ENCODE peak calls at places on chromosome 11, in four cellular contexts. H, C, F and D are unnamed samples. For H3K4me1, the result is how much of the 10 kb centered on the place peaks cover.

GRCh38 chr11:124233376-124233775 is 7.5 kb upstream of the OR8G1 start:
- DNase-seq in C (no peak), H (no peak), F (no peak), D (no peak)

GRCh38 chr11:85423331-85423730 is 203.8 kb downstream of the DLG2 start:
- DNase-seq in C (peak), F (no peak), H (peak), D (no peak)

GRCh38 chr11:60924110-60924905 is at the start of gene TMEM132A:
- DNase-seq in F (no peak), H (peak), C (peak), D (peak)

GRCh38 chr11:121580154-121580553 is 127.4 kb upstream of the SORL1-AS1 start:
- DNase-seq in C (no peak), F (no peak), H (no peak), D (no peak)

GRCh38 chr11:9094420-9094819 is 3.0 kb upstream of the SCUBE2 start:
- DNase-seq in F (no peak), C (no peak), H (no peak), D (no peak)

GRCh38 chr11:48111941-48112340 is 104.7 kb upstream of the OR4B1 start:
- DNase-seq in C (no peak), H (no peak), F (no peak), D (no peak)

GRCh38 chr11:10674440-10674855 is 19.1 kb downstream of the IRAG1 start:
- DNase-seq in C (no peak), H (no peak), F (peak), D (peak)

GRCh38 chr11:4881188-4881587 is 512 bp upstream of the OR51T1 start:
- DNase-seq in H (no peak), C (no peak), F (no peak), D (no peak)

GRCh38 chr11:24496728-24497396 is at the start of gene LUZP2:
- DNase-seq in F (peak), C (peak), H (no peak), D (peak)

GRCh38 chr11:65380460-65381126 is 1.9 kb downstream of the SLC25A45 start:
- DNase-seq in C (peak), F (no peak), H (peak), D (peak)

GRCh38 chr11:77379253-77379652 is 77.8 kb upstream of the GDPD4 start:
- DNase-seq in C (no peak), H (no peak), F (no peak), D (no peak)

GRCh38 chr11:6992026-6992425 is 28.1 kb downstream of the ZNF214 start:
- DNase-seq in H (no peak), C (no peak), F (no peak), D (no peak)

GRCh38 chr11:68193018-68193417 is 20.1 kb downstream of the KMT5B start:
- DNase-seq in F (no peak), H (no peak), C (no peak), D (no peak)

GRCh38 chr11:108170191-108170590 is 48.8 kb downstream of the ACAT1 start:
- DNase-seq in F (no peak), H (no peak), C (no peak), D (no peak)

GRCh38 chr11:123718075-123718868 is 23.2 kb downstream of the ZNF202 start:
- DNase-seq in F (no peak), C (no peak), H (no peak), D (no peak)

GRCh38 chr11:16604784-16605439 is 133.5 kb upstream of the C11orf58 start:
- DNase-seq in H (peak), C (peak), F (peak), D (peak)

GRCh38 chr11:32081129-32081641 is 9.7 kb upstream of the RCN1 start:
- DNase-seq in F (no peak), C (no peak), H (no peak), D (no peak)

GRCh38 chr11:8796926-8797325 is 114.1 kb upstream of the AKIP1 start:
- DNase-seq in F (no peak), C (no peak), H (no peak), D (no peak)

GRCh38 chr11:61529537-61530225 is 21.1 kb downstream of the LRRC10B start:
- DNase-seq in F (no peak), H (no peak), C (no peak), D (peak)

GRCh38 chr11:63534895-63535461 is 1.6 kb upstream of the PLAAT4 start:
- DNase-seq in H (no peak), F (no peak), C (no peak), D (no peak)

GRCh38 chr11:133078591-133079179 is 453.6 kb downstream of the OPCML start:
- DNase-seq in C (no peak), F (no peak), H (peak), D (peak)

GRCh38 chr11:65115361-65116082 is 2.0 kb downstream of the ZNHIT2 start:
- DNase-seq in F (no peak), H (no peak), C (no peak), D (peak)

GRCh38 chr11:106424111-106424510 is 346.6 kb downstream of the AASDHPPT start:
- DNase-seq in C (no peak), F (no peak), H (no peak), D (no peak)

DNA sequence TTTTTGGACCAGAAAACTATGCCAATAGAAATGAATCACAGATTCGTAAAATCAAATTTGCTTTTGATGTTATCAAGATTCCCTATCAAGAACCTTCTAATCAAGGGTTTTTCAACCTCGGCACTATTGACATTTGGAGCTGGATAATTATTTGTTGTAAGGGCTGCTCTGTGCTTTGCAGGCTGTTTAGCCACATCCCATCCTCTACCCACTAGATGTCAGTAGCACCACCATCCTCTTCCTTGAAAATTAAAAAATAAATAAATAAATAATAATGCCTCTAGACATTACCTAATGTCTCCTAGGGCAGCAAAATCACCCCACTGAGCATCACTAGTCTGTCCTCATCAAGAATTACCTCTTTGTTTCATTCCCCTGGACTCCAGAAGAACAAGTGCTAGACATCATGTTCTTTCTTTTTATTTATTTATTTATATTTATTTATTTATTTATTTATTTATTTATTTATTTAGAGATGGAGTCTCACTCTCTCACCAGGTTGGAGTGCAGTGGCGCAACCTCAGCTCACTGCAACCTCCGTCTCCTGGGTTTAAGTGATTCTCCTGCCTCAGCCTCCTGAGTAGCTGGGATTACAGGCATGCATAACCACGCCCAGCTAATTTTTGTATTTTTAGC is 744.7 kb downstream of the KCNA4 start:
- DNase-seq in F (no peak), H (no peak), C (no peak), D (no peak)
- TF ChIP-seq CTCF in F (no peak), H (no peak), C (no peak), D (no peak)

DNA sequence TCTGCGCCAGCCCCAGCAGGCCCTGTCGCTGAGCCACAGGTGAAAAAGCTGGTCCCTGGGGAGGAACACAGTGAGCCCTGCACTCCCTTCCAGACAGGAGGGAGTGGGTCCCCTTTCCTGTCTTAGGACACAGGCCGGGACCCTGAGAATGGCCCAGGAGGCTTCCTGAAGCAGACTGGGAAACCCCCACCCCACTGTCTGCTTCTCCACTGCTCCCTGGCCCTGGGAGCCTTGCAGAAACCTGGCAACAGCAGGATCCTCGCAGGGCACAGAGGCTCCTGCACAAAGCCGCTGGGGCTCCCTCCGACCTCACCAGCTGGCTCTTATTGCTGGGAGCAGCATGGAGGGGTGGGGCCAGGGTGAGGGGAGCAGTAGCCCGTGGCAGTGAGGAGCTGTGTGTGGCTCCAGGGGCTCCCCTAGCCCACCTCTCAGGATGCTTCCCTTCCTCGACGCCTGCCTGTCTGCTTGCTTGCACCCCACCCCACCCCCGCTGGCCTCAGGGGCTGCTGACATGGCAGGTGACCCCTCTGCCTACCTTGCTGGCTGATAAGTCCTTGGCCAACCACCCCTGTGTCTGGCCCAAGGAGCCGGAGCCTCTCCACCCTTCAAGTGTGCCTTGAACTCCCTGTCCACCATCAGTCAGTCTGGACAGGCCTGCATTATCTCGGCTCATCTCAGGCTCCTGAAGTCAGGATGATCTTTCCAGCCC is 72.1 kb upstream of the KCNQ1OT1 start:
- DNase-seq in F (peak), H (no peak), C (peak), D (peak)
- H3K4me3 ChIP-seq in F (no peak), H (no peak), C (no peak), D (no peak)

GRCh38 chr11:78607691-78608090 is 33.0 kb upstream of the NARS2 start:
- DNase-seq in F (no peak), C (no peak), H (no peak), D (no peak)

GRCh38 chr11:78606667-78607066 is 32.0 kb upstream of the NARS2 start:
- DNase-seq in C (no peak), H (no peak), F (no peak), D (no peak)

GRCh38 chr11:78605296-78605695 is 30.6 kb upstream of the NARS2 start:
- DNase-seq in C (no peak), F (no peak), H (no peak), D (no peak)
- H3K4me1 ChIP-seq in C (under half), F (under half), H (under half), D (under half)

GRCh38 chr11:36948445-36949171 is 350.6 kb upstream of the RAG2 start:
- DNase-seq in C (no peak), F (no peak), H (no peak), D (no peak)

GRCh38 chr11:36945384-36945783 is 347.3 kb upstream of the RAG2 start:
- DNase-seq in F (no peak), C (no peak), H (no peak), D (no peak)
- TF ChIP-seq CTCF in F (no peak), C (peak), H (peak), D (peak)